ENCODE peak calls at places on chromosomes 4 and X, in eight cellular contexts. One of them, this sample, is unnamed.

GRCh38 chrX:109352121-109352556 is 129.7 kb downstream of the GUCY2F start:
- DNase-seq in neural crest cell: no peak
- DNase-seq in A549: no peak
- DNase-seq in PC-3: no peak
- DNase-seq in endothelial cell: no peak
- DNase-seq in foreskin fibroblast: peak; percentile 43
- DNase-seq in heart right ventricle: peak; percentile 12
- DNase-seq in OCI-LY7: no peak
- DNase-seq in this sample: no peak

GRCh38 chrX:19544693-19545305 is 29.5 kb upstream of the MAP3K15 start:
- DNase-seq in neural crest cell: peak; percentile 37
- DNase-seq in A549: peak; percentile 64
- DNase-seq in PC-3: peak; percentile 76
- DNase-seq in endothelial cell: peak; percentile 35
- DNase-seq in foreskin fibroblast: peak; percentile 32
- DNase-seq in heart right ventricle: no peak
- DNase-seq in OCI-LY7: peak; percentile 58
- DNase-seq in this sample: peak; percentile 46

GRCh38 chr4:121534187-121534586 is 153.4 kb upstream of the QRFPR start:
- DNase-seq in neural crest cell: no peak
- DNase-seq in A549: no peak
- DNase-seq in PC-3: no peak
- DNase-seq in endothelial cell: no peak
- DNase-seq in foreskin fibroblast: no peak
- DNase-seq in heart right ventricle: no peak
- DNase-seq in OCI-LY7: no peak
- DNase-seq in this sample: no peak

GRCh38 chr4:188162698-188163097 is 23.5 kb downstream of the TRIML1 start:
- DNase-seq in neural crest cell: no peak
- DNase-seq in A549: no peak
- DNase-seq in PC-3: no peak
- DNase-seq in endothelial cell: no peak
- DNase-seq in foreskin fibroblast: no peak
- DNase-seq in heart right ventricle: no peak
- DNase-seq in OCI-LY7: no peak
- DNase-seq in this sample: no peak

GRCh38 chr4:4559596-4559995 is 17.7 kb upstream of the STX18 start:
- DNase-seq in neural crest cell: no peak
- DNase-seq in A549: no peak
- DNase-seq in PC-3: peak; percentile 26
- DNase-seq in endothelial cell: no peak
- DNase-seq in foreskin fibroblast: no peak
- DNase-seq in heart right ventricle: no peak
- DNase-seq in OCI-LY7: no peak
- DNase-seq in this sample: peak; percentile 10

GRCh38 chr4:85222561-85222960 is 252.4 kb upstream of the ARHGAP24 start:
- DNase-seq in neural crest cell: no peak
- DNase-seq in A549: no peak
- DNase-seq in PC-3: no peak
- DNase-seq in endothelial cell: no peak
- DNase-seq in foreskin fibroblast: no peak
- DNase-seq in heart right ventricle: no peak
- DNase-seq in OCI-LY7: no peak
- DNase-seq in this sample: no peak

GRCh38 chr4:80138556-80139538 is 58.5 kb upstream of the PRDM8 start:
- DNase-seq in neural crest cell: no peak
- DNase-seq in A549: no peak
- DNase-seq in PC-3: peak; percentile 61
- DNase-seq in endothelial cell: no peak
- DNase-seq in foreskin fibroblast: peak; percentile 61
- DNase-seq in heart right ventricle: no peak
- DNase-seq in OCI-LY7: no peak
- DNase-seq in this sample: no peak

GRCh38 chr4:120685756-120686278 is 236.7 kb downstream of the PRDM5 start:
- DNase-seq in neural crest cell: no peak
- DNase-seq in A549: no peak
- DNase-seq in PC-3: no peak
- DNase-seq in endothelial cell: no peak
- DNase-seq in foreskin fibroblast: no peak
- DNase-seq in heart right ventricle: no peak
- DNase-seq in OCI-LY7: no peak
- DNase-seq in this sample: no peak

GRCh38 chr4:77332696-77333270 is 175.8 kb downstream of the CCNG2 start:
- DNase-seq in neural crest cell: no peak
- DNase-seq in A549: peak; percentile 16
- DNase-seq in PC-3: no peak
- DNase-seq in endothelial cell: no peak
- DNase-seq in foreskin fibroblast: no peak
- DNase-seq in heart right ventricle: no peak
- DNase-seq in OCI-LY7: no peak
- DNase-seq in this sample: no peak

GRCh38 chrX:15107367-15107988 is 162.4 kb downstream of the ASB9 start:
- DNase-seq in neural crest cell: no peak
- DNase-seq in A549: peak; percentile 18
- DNase-seq in PC-3: no peak
- DNase-seq in endothelial cell: no peak
- DNase-seq in foreskin fibroblast: no peak
- DNase-seq in heart right ventricle: no peak
- DNase-seq in OCI-LY7: no peak
- DNase-seq in this sample: peak; percentile 2

GRCh38 chr4:11817088-11817487 is 388.4 kb upstream of the HS3ST1 start:
- DNase-seq in neural crest cell: no peak
- DNase-seq in A549: no peak
- DNase-seq in PC-3: no peak
- DNase-seq in endothelial cell: no peak
- DNase-seq in foreskin fibroblast: no peak
- DNase-seq in heart right ventricle: no peak
- DNase-seq in OCI-LY7: no peak
- DNase-seq in this sample: no peak

GRCh38 chr4:7398104-7398423 is 36.7 kb downstream of the PSAPL1 start:
- DNase-seq in neural crest cell: no peak
- DNase-seq in A549: no peak
- DNase-seq in PC-3: peak; percentile 61
- DNase-seq in endothelial cell: no peak
- DNase-seq in foreskin fibroblast: no peak
- DNase-seq in heart right ventricle: peak; percentile 52
- DNase-seq in OCI-LY7: no peak
- DNase-seq in this sample: peak; percentile 50

GRCh38 chr4:150286656-150287055 is 208.4 kb downstream of the DCLK2 start:
- DNase-seq in neural crest cell: no peak
- DNase-seq in A549: no peak
- DNase-seq in PC-3: no peak
- DNase-seq in endothelial cell: no peak
- DNase-seq in foreskin fibroblast: no peak
- DNase-seq in heart right ventricle: no peak
- DNase-seq in OCI-LY7: no peak
- DNase-seq in this sample: no peak

GRCh38 chr4:148112231-148112982 is 329.8 kb downstream of the NR3C2 start:
- DNase-seq in neural crest cell: no peak
- DNase-seq in A549: no peak
- DNase-seq in PC-3: no peak
- DNase-seq in endothelial cell: no peak
- DNase-seq in foreskin fibroblast: peak; percentile 16
- DNase-seq in heart right ventricle: no peak
- DNase-seq in OCI-LY7: no peak
- DNase-seq in this sample: no peak

GRCh38 chr4:153137168-153137567 is 67.1 kb upstream of the TRIM2 start:
- DNase-seq in neural crest cell: no peak
- DNase-seq in A549: peak; percentile 53
- DNase-seq in PC-3: peak; percentile 73
- DNase-seq in endothelial cell: no peak
- DNase-seq in foreskin fibroblast: peak; percentile 71
- DNase-seq in heart right ventricle: no peak
- DNase-seq in OCI-LY7: no peak
- DNase-seq in this sample: peak; percentile 37

GRCh38 chr4:74503580-74503979 is 58.6 kb downstream of the AREG start:
- DNase-seq in neural crest cell: no peak
- DNase-seq in A549: no peak
- DNase-seq in PC-3: peak; percentile 75
- DNase-seq in endothelial cell: no peak
- DNase-seq in foreskin fibroblast: peak; percentile 37
- DNase-seq in heart right ventricle: no peak
- DNase-seq in OCI-LY7: no peak
- DNase-seq in this sample: no peak

GRCh38 chrX:87583679-87584078 is 66.1 kb downstream of the KLHL4 start:
- DNase-seq in neural crest cell: peak; percentile 25
- DNase-seq in A549: peak; percentile 42
- DNase-seq in PC-3: peak; percentile 39
- DNase-seq in endothelial cell: peak; percentile 21
- DNase-seq in foreskin fibroblast: no peak
- DNase-seq in heart right ventricle: no peak
- DNase-seq in OCI-LY7: peak; percentile 0
- DNase-seq in this sample: peak; percentile 1

GRCh38 chr4:126458993-126459392 is 1144.2 kb downstream of the FAT4 start:
- DNase-seq in neural crest cell: no peak
- DNase-seq in A549: no peak
- DNase-seq in PC-3: peak; percentile 28
- DNase-seq in endothelial cell: no peak
- DNase-seq in foreskin fibroblast: peak; percentile 70
- DNase-seq in heart right ventricle: no peak
- DNase-seq in OCI-LY7: no peak
- DNase-seq in this sample: no peak

GRCh38 chr4:98796986-98797385 is 131.9 kb downstream of the EIF4E start:
- DNase-seq in neural crest cell: no peak
- DNase-seq in A549: no peak
- DNase-seq in PC-3: no peak
- DNase-seq in endothelial cell: no peak
- DNase-seq in foreskin fibroblast: no peak
- DNase-seq in heart right ventricle: no peak
- DNase-seq in OCI-LY7: no peak
- DNase-seq in this sample: no peak

GRCh38 chrX:50813843-50814661 is at the start of gene SHROOM4:
- DNase-seq in neural crest cell: peak; percentile 34
- DNase-seq in A549: no peak
- DNase-seq in PC-3: no peak
- DNase-seq in endothelial cell: peak; percentile 52
- DNase-seq in foreskin fibroblast: no peak
- DNase-seq in heart right ventricle: peak; percentile 55
- DNase-seq in OCI-LY7: no peak
- DNase-seq in this sample: peak; percentile 51

GRCh38 chrX:10620121-10620699 is at the start of gene MID1:
- DNase-seq in neural crest cell: peak; percentile 46
- DNase-seq in A549: peak; percentile 85
- DNase-seq in PC-3: peak; percentile 83
- DNase-seq in endothelial cell: peak; percentile 65
- DNase-seq in foreskin fibroblast: peak; percentile 74
- DNase-seq in heart right ventricle: peak; percentile 64
- DNase-seq in OCI-LY7: no peak
- DNase-seq in this sample: peak; percentile 77

GRCh38 chrX:7088968-7089615 is 58.4 kb upstream of the STS start:
- DNase-seq in neural crest cell: no peak
- DNase-seq in A549: no peak
- DNase-seq in PC-3: peak; percentile 28
- DNase-seq in endothelial cell: no peak
- DNase-seq in foreskin fibroblast: no peak
- DNase-seq in heart right ventricle: no peak
- DNase-seq in OCI-LY7: peak; percentile 76
- DNase-seq in this sample: peak; percentile 25
- TF ChIP-seq CTCF in neural crest cell: no peak
- TF ChIP-seq CTCF in A549: no peak
- TF ChIP-seq CTCF in PC-3: peak; percentile 46
- TF ChIP-seq CTCF in endothelial cell: no peak
- TF ChIP-seq CTCF in foreskin fibroblast: no peak
- TF ChIP-seq CTCF in heart right ventricle: no peak
- TF ChIP-seq CTCF in OCI-LY7: peak; percentile 72
- TF ChIP-seq CTCF in this sample: no peak

DNA sequence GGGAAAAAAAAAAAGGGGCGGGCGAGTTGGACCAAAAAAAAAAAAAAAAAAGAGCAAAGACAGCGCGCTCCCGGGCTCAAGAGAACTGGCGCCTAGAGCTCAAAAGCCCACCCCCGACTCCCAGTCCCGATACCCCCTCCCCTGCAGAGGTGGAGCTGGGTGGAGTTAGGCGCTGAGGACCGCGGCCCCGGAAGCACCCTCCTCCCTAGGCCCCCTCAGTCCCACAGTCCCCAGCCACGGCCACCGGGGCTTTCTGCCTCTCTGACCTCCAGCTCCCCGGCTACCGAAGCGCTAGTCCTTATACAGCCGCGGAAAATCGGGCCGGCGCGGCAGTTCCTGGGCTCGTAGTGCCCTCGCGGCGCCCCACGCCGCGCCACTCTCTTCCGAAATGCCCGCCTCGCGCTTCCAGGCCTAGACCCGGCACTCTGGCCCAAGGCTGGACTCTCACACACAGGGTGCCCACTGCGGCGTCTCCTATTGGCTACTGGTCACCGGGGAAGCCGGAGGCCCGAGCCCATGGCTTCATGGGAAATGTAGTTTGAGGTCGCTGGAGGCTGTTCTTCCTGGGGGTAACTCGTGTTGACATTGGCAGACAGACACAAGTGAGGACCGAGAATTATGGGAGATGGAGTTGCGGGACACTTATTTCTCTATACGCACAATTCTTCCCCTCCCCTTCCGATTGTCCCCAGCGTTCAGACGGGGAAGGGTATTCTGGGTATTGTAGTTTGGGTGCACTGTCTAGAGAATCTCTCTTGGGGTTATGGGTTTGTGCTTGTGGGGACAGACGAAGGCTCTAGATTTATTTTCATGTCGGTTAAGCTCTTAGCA is at the start of gene ENOX2:
- DNase-seq in neural crest cell: peak; percentile 90
- DNase-seq in A549: peak; percentile 97
- DNase-seq in PC-3: peak; percentile 96
- DNase-seq in endothelial cell: peak; percentile 77
- DNase-seq in foreskin fibroblast: peak; percentile 93
- DNase-seq in heart right ventricle: peak; percentile 87
- DNase-seq in OCI-LY7: peak; percentile 91
- DNase-seq in this sample: peak; percentile 92
- TF ChIP-seq CTCF in neural crest cell: no peak
- TF ChIP-seq CTCF in A549: no peak
- TF ChIP-seq CTCF in PC-3: no peak
- TF ChIP-seq CTCF in endothelial cell: no peak
- TF ChIP-seq CTCF in foreskin fibroblast: no peak
- TF ChIP-seq CTCF in heart right ventricle: peak; percentile 6
- TF ChIP-seq CTCF in OCI-LY7: no peak
- TF ChIP-seq CTCF in this sample: no peak

GRCh38 chr4:762211-763190 is 56.9 kb downstream of the PCGF3 start:
- DNase-seq in neural crest cell: no peak
- DNase-seq in A549: peak; percentile 20
- DNase-seq in PC-3: peak; percentile 23
- DNase-seq in endothelial cell: no peak
- DNase-seq in foreskin fibroblast: no peak
- DNase-seq in heart right ventricle: no peak
- DNase-seq in OCI-LY7: peak; percentile 42
- DNase-seq in this sample: no peak
- TF ChIP-seq CTCF in neural crest cell: peak; percentile 48
- TF ChIP-seq CTCF in A549: no peak
- TF ChIP-seq CTCF in PC-3: peak; percentile 43
- TF ChIP-seq CTCF in endothelial cell: no peak
- TF ChIP-seq CTCF in foreskin fibroblast: peak; percentile 28
- TF ChIP-seq CTCF in heart right ventricle: no peak
- TF ChIP-seq CTCF in OCI-LY7: peak; percentile 68
- TF ChIP-seq CTCF in this sample: no peak

DNA sequence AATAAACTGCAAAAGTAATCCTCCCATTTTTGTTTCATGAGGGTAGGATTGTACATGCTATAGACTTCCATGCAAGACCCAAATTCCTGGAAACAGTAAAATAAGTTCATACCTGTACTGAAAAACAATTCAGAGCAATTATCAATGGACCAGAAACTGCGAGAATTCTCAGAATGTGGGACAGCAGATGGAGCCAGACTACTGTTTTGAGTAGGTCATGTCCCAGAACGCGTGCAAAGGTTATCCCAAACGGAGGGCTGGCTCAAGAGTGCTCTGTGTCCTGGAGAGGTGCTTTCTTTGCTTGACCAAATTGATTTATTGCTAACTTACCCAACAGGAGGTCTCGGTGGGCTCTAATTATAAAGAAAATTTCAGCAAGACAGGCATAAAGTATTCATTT is 1.7 kb upstream of the MAGEH1 start:
- DNase-seq in neural crest cell: no peak
- DNase-seq in A549: peak; percentile 13
- DNase-seq in PC-3: peak; percentile 19
- DNase-seq in endothelial cell: no peak
- DNase-seq in foreskin fibroblast: no peak
- DNase-seq in heart right ventricle: no peak
- DNase-seq in OCI-LY7: no peak
- DNase-seq in this sample: no peak
- TF ChIP-seq CTCF in neural crest cell: peak; percentile 26
- TF ChIP-seq CTCF in A549: no peak
- TF ChIP-seq CTCF in PC-3: peak; percentile 41
- TF ChIP-seq CTCF in endothelial cell: no peak
- TF ChIP-seq CTCF in foreskin fibroblast: no peak
- TF ChIP-seq CTCF in heart right ventricle: no peak
- TF ChIP-seq CTCF in OCI-LY7: peak; percentile 20
- TF ChIP-seq CTCF in this sample: no peak

This sample was measured in Calu3.